ENCODE peak calls at places on chromosomes 11 and 22, in four cellular contexts. D is breast epithelium; W is HCT116; L is effector memory CD4-positive, alpha-beta T cell. Q is an unnamed sample.

GRCh38 chr11:65598258-65598699 is 2.7 kb upstream of the KCNK7 start:
- DNase-seq in D (no peak), W (no peak), L (no peak), Q (no peak)

GRCh38 chr11:8566613-8567210 is 27.3 kb downstream of the STK33 start:
- DNase-seq in D (no peak), W (peak; percentile 23), L (no peak), Q (no peak)

GRCh38 chr22:30398685-30399680 is 2.2 kb downstream of the SEC14L2 start:
- DNase-seq in D (no peak), W (no peak), L (no peak), Q (no peak)

GRCh38 chr11:82686211-82686610 is 47.5 kb downstream of the FAM181B start:
- DNase-seq in D (no peak), W (no peak), L (no peak), Q (no peak)

GRCh38 chr22:47388331-47388730 is 625.9 kb downstream of the TBC1D22A start:
- DNase-seq in D (no peak), W (no peak), L (no peak), Q (no peak)

GRCh38 chr11:83467841-83468240 is 181.7 kb upstream of the CCDC90B start:
- DNase-seq in D (no peak), W (no peak), L (no peak), Q (no peak)

GRCh38 chr22:42396621-42397331 is 35.4 kb downstream of the NFAM1 start:
- DNase-seq in D (no peak), W (peak; percentile 3), L (no peak), Q (no peak)

GRCh38 chr22:29380032-29380781 is 8.2 kb downstream of the AP1B1 start:
- DNase-seq in D (no peak), W (no peak), L (no peak), Q (no peak)

GRCh38 chr22:44625981-44626687 is 75.9 kb upstream of the PRR5 start:
- DNase-seq in D (peak; percentile 42), W (peak; percentile 38), L (peak; percentile 70), Q (peak; percentile 43)

GRCh38 chr11:126282361-126282741 is 542 bp upstream of the TIRAP start:
- DNase-seq in D (no peak), W (no peak), L (no peak), Q (no peak)

GRCh38 chr11:125086633-125087296 is 23.7 kb downstream of the SLC37A2 start:
- DNase-seq in D (no peak), W (no peak), L (no peak), Q (no peak)

GRCh38 chr11:102573851-102574250 is 43.3 kb upstream of the MMP7 start:
- DNase-seq in D (no peak), W (no peak), L (no peak), Q (no peak)

GRCh38 chr11:72781313-72782080 is 12.3 kb downstream of the STARD10 start:
- DNase-seq in D (no peak), W (no peak), L (peak; percentile 61), Q (no peak)

GRCh38 chr22:47370448-47371262 is 608.2 kb downstream of the TBC1D22A start:
- DNase-seq in D (no peak), W (no peak), L (no peak), Q (no peak)

GRCh38 chr11:47641585-47642098 is 717 bp downstream of the MTCH2 start:
- DNase-seq in D (no peak), W (no peak), L (no peak), Q (no peak)

GRCh38 chr11:106031210-106031845 is 9.3 kb upstream of the MSANTD4 start:
- DNase-seq in D (no peak), W (no peak), L (no peak), Q (no peak)

GRCh38 chr22:28989035-28989464 is 72.6 kb downstream of the C22orf31 start:
- DNase-seq in D (peak; percentile 18), W (no peak), L (no peak), Q (peak; percentile 41)

GRCh38 chr22:31637375-31637937 is 24.6 kb downstream of the PISD start:
- DNase-seq in D (no peak), W (no peak), L (no peak), Q (no peak)

GRCh38 chr22:22865311-22866072 is 22.1 kb upstream of the IGLL5 start:
- DNase-seq in D (no peak), W (no peak), L (no peak), Q (no peak)

GRCh38 chr11:62456630-62457029 is 37.8 kb downstream of the SCGB1A1 start:
- DNase-seq in D (peak; percentile 73), W (no peak), L (no peak), Q (no peak)

GRCh38 chr11:15720460-15720859 is 605.7 kb downstream of the INSC start:
- DNase-seq in D (no peak), W (no peak), L (no peak), Q (no peak)

GRCh38 chr11:36371161-36371560 is 75.1 kb downstream of the PRR5L start:
- DNase-seq in D (no peak), W (no peak), L (no peak), Q (no peak)
- H3K27ac ChIP-seq in D (no peak overlapping the region), W (no peak overlapping the region), L (no peak overlapping the region), Q (no peak overlapping the region)

GRCh38 chr11:86812981-86813380 is 12.6 kb downstream of the PRSS23 start:
- DNase-seq in D (no peak), W (no peak), L (no peak), Q (no peak)
- H3K4me1 ChIP-seq in D (no peaks in the 10 kb centered on the region), W (peaks cover 22% of the 10 kb centered on the region), L (no peaks in the 10 kb centered on the region), Q (peaks cover 5% of the 10 kb centered on the region)

DNA sequence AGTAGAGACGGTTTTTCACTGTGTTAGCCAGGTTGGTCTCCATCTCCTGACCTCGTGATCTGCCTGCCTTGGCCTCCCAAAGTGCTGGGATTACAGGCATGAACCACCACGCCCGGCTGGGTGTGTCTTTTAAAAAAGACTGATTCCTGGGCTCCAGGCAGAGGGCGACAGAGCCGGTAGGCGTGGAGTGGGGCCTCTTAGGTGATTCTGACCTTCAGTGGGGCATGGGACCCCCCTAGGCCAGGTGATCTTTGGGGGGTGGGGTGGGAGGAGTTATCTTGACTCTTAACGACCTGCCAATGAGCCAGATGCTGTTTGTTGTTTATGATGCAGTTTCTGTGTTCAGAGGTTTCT is 12.9 kb upstream of the SORL1-AS1 start:
- DNase-seq in D (no peak), W (no peak), L (no peak), Q (no peak)
- H3K4me3 ChIP-seq in D (no peak overlapping the region), W (peak overlapping the region; percentile 51), L (peak overlapping the region; percentile 13), Q (no peak overlapping the region)

DNA sequence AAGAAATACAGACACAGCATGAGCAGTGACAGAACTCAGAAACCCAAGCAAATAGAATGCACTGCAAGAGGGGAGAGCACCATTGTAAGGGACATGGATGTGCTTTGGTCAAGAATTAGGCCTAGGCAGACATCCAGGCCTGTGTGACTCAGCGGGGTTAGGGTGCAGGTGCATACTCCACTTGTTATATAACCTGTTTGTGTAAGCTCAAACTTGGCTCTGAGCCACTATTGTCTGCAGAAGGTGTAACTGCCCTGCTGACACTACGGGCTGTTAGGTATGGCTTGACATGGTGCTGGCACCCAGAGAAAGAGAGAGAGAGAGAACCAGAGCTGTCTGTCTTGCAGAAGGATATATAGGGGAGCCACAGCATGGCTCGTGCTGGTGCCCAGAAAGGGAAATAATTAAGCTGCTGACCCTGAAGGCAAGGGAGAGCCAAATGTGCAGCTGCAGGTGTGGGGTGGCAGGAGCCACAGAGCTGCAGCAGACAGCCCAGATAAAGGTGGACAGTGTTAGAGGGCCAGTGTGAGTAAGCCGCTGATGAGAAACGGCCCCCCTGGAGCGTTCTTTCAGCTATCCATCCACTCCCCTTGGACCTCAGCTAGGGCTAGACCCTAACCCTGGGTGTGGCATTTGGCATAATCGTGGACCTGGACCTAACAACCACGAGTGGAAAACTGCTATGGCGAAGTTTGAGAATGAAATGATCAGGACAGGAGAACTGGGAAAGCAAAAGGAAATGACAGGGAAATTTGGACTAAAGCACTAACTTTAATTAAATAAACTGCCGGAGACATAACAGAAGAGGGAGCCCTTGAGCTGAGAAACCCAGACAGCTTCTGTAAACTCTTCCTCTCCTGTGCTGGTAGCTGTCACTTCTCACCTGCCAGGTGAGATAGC is 253.0 kb upstream of the CCDC179 start:
- DNase-seq in D (no peak), W (no peak), L (no peak), Q (peak; percentile 55)
- H3K27ac ChIP-seq in D (no peak overlapping the region), W (no peak overlapping the region), L (no peak overlapping the region), Q (no peak overlapping the region)

DNA sequence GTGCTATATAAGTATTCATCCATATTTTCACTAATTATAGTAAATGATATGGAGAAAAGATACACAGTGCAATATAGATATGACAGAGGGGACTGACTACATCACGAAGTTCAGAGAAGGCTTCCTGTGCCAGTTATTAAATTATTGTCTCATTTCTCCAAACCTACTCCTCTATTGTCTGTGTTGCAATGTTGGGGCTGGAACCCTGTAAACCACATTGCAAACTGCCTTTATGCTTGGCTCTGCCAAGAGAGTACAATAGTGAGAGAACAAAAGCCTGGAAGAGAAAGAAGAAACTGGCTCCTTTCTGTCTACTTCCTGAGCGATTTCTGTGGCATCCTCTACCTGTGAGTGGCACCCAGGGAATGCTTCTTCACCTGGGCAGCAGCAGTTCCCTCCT is 46.4 kb downstream of the ME3 start:
- DNase-seq in D (no peak), W (no peak), L (no peak), Q (no peak)
- H3K4me1 ChIP-seq in D (no peaks in the 10 kb centered on the region), W (no peaks in the 10 kb centered on the region), L (no peaks in the 10 kb centered on the region), Q (no peaks in the 10 kb centered on the region)

DNA sequence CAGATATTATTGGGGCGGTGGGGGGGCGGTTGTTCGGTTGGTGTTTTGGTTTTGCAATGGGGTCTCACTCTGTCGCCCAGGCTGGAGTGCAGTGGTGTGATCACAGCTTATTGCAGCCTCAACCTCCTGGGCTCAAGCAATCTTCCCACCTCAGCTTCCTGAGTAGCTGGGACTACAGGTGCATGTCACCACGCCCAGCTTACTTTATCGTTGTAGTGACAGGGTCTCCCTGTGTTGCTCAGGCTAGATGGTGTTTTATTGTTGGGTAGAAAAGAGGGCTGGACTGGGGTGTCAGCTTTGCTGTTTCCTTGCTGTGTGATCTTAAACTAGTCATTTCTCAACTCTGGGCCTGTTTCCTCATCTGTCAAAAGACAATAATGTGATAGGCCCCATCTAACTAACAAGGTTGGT is 17.5 kb upstream of the MYH9 start:
- DNase-seq in D (no peak), W (no peak), L (no peak), Q (no peak)
- H3K4me3 ChIP-seq in D (no peak overlapping the region), W (no peak overlapping the region), L (peak overlapping the region; percentile 3), Q (no peak overlapping the region)

GRCh38 chr11:30245621-30246020 is 14.8 kb downstream of the FSHB start:
- DNase-seq in D (no peak), W (no peak), L (no peak), Q (no peak)

GRCh38 chr11:30239025-30239424 is 8.2 kb downstream of the FSHB start:
- DNase-seq in D (no peak), W (no peak), L (no peak), Q (no peak)

GRCh38 chr11:30244255-30244654 is 13.4 kb downstream of the FSHB start:
- DNase-seq in D (no peak), W (peak; percentile 29), L (no peak), Q (no peak)
- H3K27ac ChIP-seq in D (no peak overlapping the region), W (no peak overlapping the region), L (no peak overlapping the region), Q (no peak overlapping the region)

GRCh38 chr11:129144256-129144655 is 47.9 kb downstream of the ARHGAP32 start:
- DNase-seq in D (no peak), W (no peak), L (no peak), Q (no peak)

GRCh38 chr11:129143335-129143734 is 48.8 kb downstream of the ARHGAP32 start:
- DNase-seq in D (peak; percentile 71), W (peak; percentile 97), L (no peak), Q (no peak)

GRCh38 chr11:129146196-129146595 is 45.9 kb downstream of the ARHGAP32 start:
- DNase-seq in D (no peak), W (no peak), L (no peak), Q (no peak)

GRCh38 chr11:129148487-129148886 is 43.6 kb downstream of the ARHGAP32 start:
- DNase-seq in D (no peak), W (no peak), L (no peak), Q (no peak)

GRCh38 chr11:129145276-129145675 is 46.8 kb downstream of the ARHGAP32 start:
- DNase-seq in D (no peak), W (no peak), L (no peak), Q (no peak)
- H3K4me1 ChIP-seq in D (no peaks in the 10 kb centered on the region), W (peaks cover 13% of the 10 kb centered on the region), L (no peaks in the 10 kb centered on the region), Q (peaks cover 2% of the 10 kb centered on the region)

Q was measured in iPS DF 6.9.